ENCODE peak calls at places on chromosomes 7 and 10, in five cellular contexts. F is fibroblast of mammary gland, U is brain microvascular endothelial cell, Y is transverse colon, G is testis. O is an unnamed sample.

GRCh38 chr7:55657654-55658053 is 85.4 kb upstream of the VOPP1 start:
- DNase-seq in Y (no peak), F (no peak), U (no peak), G (no peak), O (no peak)

GRCh38 chr10:123236122-123236521 is 81.9 kb downstream of the BUB3 start:
- DNase-seq in G (no peak), U (no peak), F (no peak), Y (no peak), O (no peak)

GRCh38 chr10:21849624-21850023 is 153.9 kb downstream of the DNAJC1 start:
- DNase-seq in U (no peak), F (no peak), G (no peak), Y (no peak), O (no peak)

GRCh38 chr7:7795736-7796135 is 77.3 kb upstream of the RPA3 start:
- DNase-seq in Y (no peak), G (no peak), U (peak), F (peak), O (no peak)

GRCh38 chr7:112080974-112081373 is 125.2 kb downstream of the DOCK4 start:
- DNase-seq in G (peak), Y (no peak), U (peak), F (no peak), O (no peak)

GRCh38 chr10:100319736-100320135 is 10.3 kb downstream of the PKD2L1 start:
- DNase-seq in G (no peak), Y (no peak), U (no peak), F (no peak), O (no peak)

GRCh38 chr10:112435013-112435619 is 11.6 kb downstream of the ZDHHC6 start:
- DNase-seq in F (peak), Y (no peak), G (no peak), U (no peak), O (no peak)

GRCh38 chr10:72170733-72171132 is 45.1 kb upstream of the ANAPC16 start:
- DNase-seq in G (no peak), Y (no peak), U (no peak), F (no peak), O (no peak)

GRCh38 chr7:5435291-5436002 is 11.8 kb upstream of the TNRC18 start:
- DNase-seq in Y (no peak), F (no peak), G (no peak), U (no peak), O (no peak)

GRCh38 chr7:87359366-87359765 is 13.9 kb downstream of the CROT start:
- DNase-seq in U (no peak), G (no peak), Y (no peak), F (peak), O (peak)

GRCh38 chr7:130421685-130422084 is 19.1 kb downstream of the CEP41 start:
- DNase-seq in U (no peak), F (peak), Y (no peak), G (no peak), O (no peak)

GRCh38 chr7:85184599-85185354 is 2.1 kb downstream of the SEMA3D start:
- DNase-seq in F (peak), Y (peak), U (peak), G (peak), O (peak)

GRCh38 chr10:15868006-15868405 is 7.7 kb upstream of the MINDY3 start:
- DNase-seq in F (no peak), G (no peak), Y (no peak), U (no peak), O (no peak)

GRCh38 chr10:132500781-132501415 is 36.7 kb upstream of the INPP5A start:
- DNase-seq in F (no peak), G (no peak), Y (no peak), U (no peak), O (no peak)

GRCh38 chr7:111401516-111401915 is 160.8 kb downstream of the IMMP2L start:
- DNase-seq in Y (no peak), F (no peak), G (no peak), U (no peak), O (no peak)

GRCh38 chr10:100780324-100780723 is 34.9 kb downstream of the PAX2 start:
- DNase-seq in U (no peak), G (no peak), F (no peak), Y (no peak), O (no peak)

GRCh38 chr10:60048146-60048545 is 141.8 kb upstream of the CCDC6 start:
- DNase-seq in G (no peak), F (peak), U (no peak), Y (peak), O (no peak)

DNA sequence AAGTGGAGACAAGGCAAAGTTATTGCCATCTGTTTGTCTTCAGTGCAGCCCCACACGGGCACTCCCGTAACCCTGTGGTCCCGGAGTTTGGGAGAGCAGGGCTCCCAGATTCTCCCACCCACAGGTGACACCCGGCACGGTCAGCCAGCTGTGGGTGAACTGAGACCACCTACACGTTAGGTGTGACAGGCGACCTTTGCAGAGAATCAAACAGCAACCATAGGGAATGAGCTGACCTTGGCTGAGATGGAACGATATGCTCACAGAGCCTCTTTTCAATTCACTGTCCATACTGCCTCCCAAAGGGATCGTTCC is 90.8 kb downstream of the KIAA1549 start:
- DNase-seq in U (no peak), F (no peak), Y (no peak), G (no peak), O (no peak)
- H3K4me3 ChIP-seq in U (no peak), F (no peak), Y (no peak), G (no peak), O (no peak)

GRCh38 chr10:7085147-7085912 is 325.5 kb downstream of the SFMBT2 start:
- DNase-seq in Y (no peak), G (no peak), U (no peak), F (peak), O (no peak)
- TF ChIP-seq CTCF in Y (no peak), G (no peak), U (no peak), F (no peak), O (no peak)

GRCh38 chr10:25455980-25456567 is 281.3 kb downstream of the GPR158 start:
- DNase-seq in F (no peak), Y (no peak), U (no peak), G (no peak), O (no peak)
- H3K4me3 ChIP-seq in F (no peak), Y (no peak), U (no peak), G (no peak), O (no peak)

GRCh38 chr10:88794731-88795130 is 7.8 kb upstream of the LIPM start:
- DNase-seq in G (no peak), Y (no peak), U (no peak), F (peak), O (no peak)

GRCh38 chr10:88792656-88793055 is 9.9 kb upstream of the LIPM start:
- DNase-seq in F (peak), G (peak), Y (peak), U (peak), O (no peak)

GRCh38 chr10:88787463-88787862 is 15.1 kb upstream of the LIPM start:
- DNase-seq in F (no peak), U (no peak), Y (no peak), G (no peak), O (no peak)

GRCh38 chr10:88793747-88794299 is 8.7 kb upstream of the LIPM start:
- DNase-seq in G (no peak), U (no peak), Y (no peak), F (peak), O (no peak)

GRCh38 chr10:88791924-88792323 is 10.6 kb upstream of the LIPM start:
- DNase-seq in F (peak), Y (no peak), G (peak), U (peak), O (no peak)
- TF ChIP-seq CTCF in F (peak), Y (peak), G (peak), U (peak), O (peak)

GRCh38 chr7:105775580-105775979 is 100.8 kb downstream of the ATXN7L1 start:
- DNase-seq in U (peak), F (no peak), G (no peak), Y (no peak), O (no peak)
- H3K4me3 ChIP-seq in U (no peak), F (no peak), G (no peak), Y (no peak), O (no peak)

GRCh38 chr10:5589963-5590511 is 65.3 kb downstream of the CALML3 start:
- DNase-seq in G (no peak), U (peak), F (peak), Y (no peak), O (peak)
- TF ChIP-seq CTCF in G (no peak), U (peak), F (peak), Y (no peak), O (peak)